ENCODE peak calls at places on chromosomes 6 and 20, in seven cellular contexts. X is mammary epithelial cell, E is SK-N-SH, J is HepG2, I is fibroblast of lung, C is GM23248, Z is H9. N is an unnamed sample.

GRCh38 chr6:15755555-15755954 is 92.7 kb upstream of the DTNBP1 start:
- DNase-seq in X (peak; percentile 13), E (no peak), J (no peak), I (peak; percentile 79), C (peak; percentile 80), Z (no peak), N (no peak)

GRCh38 chr6:89859744-89860143 is 30.1 kb downstream of the CASP8AP2 start:
- DNase-seq in X (peak; percentile 1), E (no peak), J (no peak), I (no peak), C (no peak), Z (no peak), N (no peak)

GRCh38 chr20:34260208-34260942 is 19.2 kb downstream of the ASIP start:
- DNase-seq in X (no peak), E (no peak), J (no peak), I (peak; percentile 30), C (no peak), Z (no peak), N (no peak)

GRCh38 chr20:58458342-58459057 is 56.7 kb downstream of the APCDD1L start:
- DNase-seq in X (peak; percentile 27), E (no peak), J (no peak), I (peak; percentile 19), C (no peak), Z (no peak), N (peak; percentile 75)

GRCh38 chr6:43301081-43301870 is 3.2 kb downstream of the SLC22A7 start:
- DNase-seq in X (no peak), E (no peak), J (no peak), I (no peak), C (no peak), Z (no peak), N (no peak)

GRCh38 chr6:84825461-84825860 is 61.1 kb upstream of the TBX18 start:
- DNase-seq in X (peak; percentile 91), E (no peak), J (no peak), I (peak; percentile 36), C (peak; percentile 71), Z (no peak), N (no peak)

GRCh38 chr20:23773127-23773526 is 22.4 kb upstream of the CST1 start:
- DNase-seq in X (no peak), E (no peak), J (no peak), I (no peak), C (no peak), Z (no peak), N (no peak)

GRCh38 chr20:10157539-10157938 is 61.1 kb upstream of the SNAP25 start:
- DNase-seq in X (no peak), E (no peak), J (no peak), I (no peak), C (no peak), Z (no peak), N (no peak)

GRCh38 chr6:53828215-53828614 is 33.4 kb downstream of the LRRC1 start:
- DNase-seq in X (no peak), E (no peak), J (no peak), I (no peak), C (peak; percentile 7), Z (no peak), N (no peak)

GRCh38 chr6:33597551-33598322 is 17.7 kb upstream of the BAK1 start:
- DNase-seq in X (no peak), E (no peak), J (no peak), I (peak; percentile 46), C (no peak), Z (no peak), N (peak; percentile 32)

GRCh38 chr20:8428988-8429387 is 296.9 kb downstream of the PLCB1 start:
- DNase-seq in X (no peak), E (no peak), J (no peak), I (no peak), C (no peak), Z (no peak), N (no peak)

GRCh38 chr6:22173311-22173710 is 123.5 kb downstream of the PRL start:
- DNase-seq in X (no peak), E (no peak), J (no peak), I (no peak), C (no peak), Z (no peak), N (no peak)

GRCh38 chr6:145815875-145816274 is 1.3 kb upstream of the FBXO30 start:
- DNase-seq in X (no peak), E (peak; percentile 19), J (no peak), I (peak; percentile 11), C (peak; percentile 48), Z (no peak), N (no peak)

GRCh38 chr6:158909938-158910337 is 90.1 kb downstream of the RSPH3 start:
- DNase-seq in X (no peak), E (no peak), J (no peak), I (no peak), C (no peak), Z (no peak), N (peak; percentile 56)

GRCh38 chr6:158908596-158908995 is 89.4 kb upstream of the EZR start:
- DNase-seq in X (no peak), E (no peak), J (no peak), I (no peak), C (no peak), Z (no peak), N (no peak)

GRCh38 chr6:158911746-158912158 is 88.2 kb downstream of the RSPH3 start:
- DNase-seq in X (peak; percentile 31), E (no peak), J (no peak), I (no peak), C (no peak), Z (no peak), N (peak; percentile 48)

GRCh38 chr6:158912591-158912990 is 87.4 kb downstream of the RSPH3 start:
- DNase-seq in X (no peak), E (no peak), J (no peak), I (no peak), C (no peak), Z (no peak), N (no peak)

GRCh38 chr6:158910484-158911075 is 89.4 kb downstream of the RSPH3 start:
- DNase-seq in X (peak; percentile 53), E (no peak), J (no peak), I (no peak), C (no peak), Z (peak; percentile 87), N (peak; percentile 85)
- H2AFZ ChIP-seq in X (peak overlapping the region; percentile 81), E (no peak overlapping the region), J (no peak overlapping the region), I (no peak overlapping the region), C (no peak overlapping the region), Z (no peak overlapping the region), N (peak overlapping the region; percentile 66)

DNA sequence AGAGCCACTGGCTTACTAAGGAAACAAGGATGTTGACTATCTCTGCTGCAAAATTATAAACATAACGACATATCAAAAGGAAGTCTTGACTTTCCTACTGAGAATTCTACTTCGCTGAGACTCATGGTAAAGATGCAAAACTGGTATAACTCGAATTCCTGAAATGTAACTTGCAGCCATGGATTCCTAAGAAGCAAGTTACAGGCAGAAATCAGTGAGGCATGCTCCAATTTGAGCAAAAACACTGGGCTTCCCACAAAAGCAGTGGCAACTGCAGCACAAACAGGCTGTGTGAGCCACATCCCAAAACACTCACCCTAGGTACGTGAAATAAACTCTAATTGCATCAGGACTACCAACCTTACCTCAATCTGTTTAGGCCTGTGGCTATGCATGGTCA is 102.3 kb upstream of the BEND6 start:
- DNase-seq in X (no peak), E (no peak), J (no peak), I (no peak), C (no peak), Z (no peak), N (no peak)
- H3K9ac ChIP-seq in X (no peak overlapping the region), E (peak overlapping the region; percentile 72), J (no peak overlapping the region), I (no peak overlapping the region), C (peak overlapping the region; percentile 82), Z (no peak overlapping the region), N (no peak overlapping the region)

GRCh38 chr6:35392111-35392702 is 49.8 kb downstream of the PPARD start:
- DNase-seq in X (peak; percentile 94), E (no peak), J (peak; percentile 39), I (no peak), C (no peak), Z (no peak), N (peak; percentile 38)
- H3K79me2 ChIP-seq in X (peaks cover 45% of the 10 kb centered on the region), E (peaks cover 26% of the 10 kb centered on the region), J (no peaks in the 10 kb centered on the region), I (peaks cover 10% of the 10 kb centered on the region), C (peaks cover 79% of the 10 kb centered on the region), Z (no peaks in the 10 kb centered on the region), N (no peaks in the 10 kb centered on the region)

GRCh38 chr6:20271818-20272217 is 59.5 kb upstream of the MBOAT1 start:
- DNase-seq in X (no peak), E (no peak), J (no peak), I (no peak), C (no peak), Z (no peak), N (no peak)

GRCh38 chr6:20265842-20266241 is 53.6 kb upstream of the MBOAT1 start:
- DNase-seq in X (no peak), E (no peak), J (no peak), I (no peak), C (peak; percentile 4), Z (no peak), N (peak; percentile 6)

GRCh38 chr6:20269147-20269546 is 56.9 kb upstream of the MBOAT1 start:
- DNase-seq in X (no peak), E (no peak), J (no peak), I (no peak), C (no peak), Z (no peak), N (peak; percentile 32)

GRCh38 chr6:20263059-20263458 is 50.8 kb upstream of the MBOAT1 start:
- DNase-seq in X (no peak), E (no peak), J (no peak), I (no peak), C (no peak), Z (no peak), N (no peak)

DNA sequence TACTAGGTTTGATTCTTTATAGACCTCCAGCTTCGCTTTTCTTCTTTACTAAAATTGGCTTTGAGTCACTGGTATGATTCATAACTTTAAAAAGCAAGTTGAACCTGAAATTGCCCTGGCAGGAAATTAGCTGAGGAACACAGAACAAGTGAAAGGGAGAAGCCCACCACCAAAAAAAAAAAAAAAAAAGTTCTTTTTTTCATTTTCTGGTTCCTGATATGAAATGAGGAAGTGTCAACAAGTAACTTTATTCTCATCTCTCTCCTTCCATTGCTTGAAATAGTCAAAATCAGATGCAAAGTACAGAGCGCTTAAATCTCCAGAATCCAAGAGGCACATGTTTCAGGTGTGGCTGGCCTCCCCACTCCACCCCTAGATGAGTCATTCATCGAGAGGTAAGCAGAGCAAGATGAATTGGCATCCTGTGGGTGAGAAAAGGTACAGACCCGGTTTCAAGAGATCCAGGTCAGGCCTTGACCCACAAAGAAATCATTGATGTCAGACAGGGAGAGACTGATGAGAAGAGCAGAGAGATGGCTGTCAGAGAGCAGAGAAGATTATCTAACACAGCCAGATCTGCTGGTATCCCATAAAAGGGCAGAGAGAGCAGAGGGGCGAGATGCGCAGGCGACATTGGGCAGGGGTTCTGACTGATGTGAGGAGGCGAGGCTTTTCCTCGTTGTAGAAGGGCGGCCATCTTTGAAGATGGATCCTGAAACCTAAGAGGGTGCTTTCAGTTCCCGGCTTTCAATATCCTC is 54.8 kb upstream of the MBOAT1 start:
- DNase-seq in X (peak; percentile 81), E (no peak), J (no peak), I (no peak), C (no peak), Z (no peak), N (peak; percentile 25)
- H2AFZ ChIP-seq in X (peak overlapping the region; percentile 68), E (no peak overlapping the region), J (no peak overlapping the region), I (no peak overlapping the region), C (no peak overlapping the region), Z (no peak overlapping the region), N (no peak overlapping the region)

DNA sequence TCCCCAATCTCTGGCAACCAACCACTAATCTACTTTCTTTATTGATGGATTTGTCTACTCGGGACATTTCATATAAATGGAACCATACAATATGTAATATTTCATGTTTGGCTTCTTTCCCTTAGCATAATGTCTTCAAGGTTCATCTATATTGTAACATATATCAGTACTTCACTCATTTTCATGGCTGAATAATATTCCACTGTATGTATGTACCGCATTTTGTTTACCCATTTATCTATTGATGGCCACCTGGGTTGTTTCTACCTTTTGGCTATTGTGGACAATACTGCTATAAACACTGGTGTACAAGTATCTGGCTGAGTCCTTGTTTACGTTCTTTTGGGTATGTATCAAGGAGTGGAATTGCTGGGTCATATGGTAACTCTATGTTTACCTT is 48.4 kb downstream of the PANK2 start:
- DNase-seq in X (no peak), E (no peak), J (no peak), I (no peak), C (no peak), Z (no peak), N (no peak)
- H3K9ac ChIP-seq in X (no peak overlapping the region), E (no peak overlapping the region), J (no peak overlapping the region), I (no peak overlapping the region), C (no peak overlapping the region), Z (no peak overlapping the region), N (no peak overlapping the region)